ENCODE peak calls at places on chromosome 20, in four cellular contexts. A is mesenchymal stem cell, U is RWPE1, M is cardiac fibroblast. L is an unnamed sample.

GRCh38 chr20:59805786-59806577 is 127.5 kb downstream of the SYCP2 start:
- DNase-seq in A (no peak), U (no peak), M (no peak), L (no peak)

GRCh38 chr20:63946986-63947637 is 9.1 kb downstream of the UCKL1 start:
- DNase-seq in A (no peak), U (no peak), M (no peak), L (no peak)

GRCh38 chr20:46190796-46191540 is 72.9 kb downstream of the CD40 start:
- DNase-seq in A (no peak), U (no peak), M (no peak), L (no peak)

GRCh38 chr20:57671662-57672061 is 38.2 kb downstream of the PMEPA1 start:
- DNase-seq in A (no peak), U (peak; percentile 53), M (no peak), L (no peak)

GRCh38 chr20:4782373-4782772 is 60.7 kb downstream of the PRND start:
- DNase-seq in A (no peak), U (no peak), M (no peak), L (no peak)

GRCh38 chr20:17685168-17685567 is 3.1 kb upstream of the RRBP1 start:
- DNase-seq in A (no peak), U (no peak), M (no peak), L (no peak)

GRCh38 chr20:64107736-64108457 is 532 bp upstream of the NPBWR2 start:
- DNase-seq in A (no peak), U (no peak), M (no peak), L (no peak)

GRCh38 chr20:10863337-10864060 is 189.7 kb upstream of the JAG1 start:
- DNase-seq in A (peak; percentile 50), U (peak; percentile 38), M (peak; percentile 90), L (peak; percentile 42)

GRCh38 chr20:25058051-25058796 is at the start of gene ACSS1:
- DNase-seq in A (peak; percentile 40), U (no peak), M (peak; percentile 53), L (no peak)

GRCh38 chr20:58408603-58409246 is 19.7 kb downstream of the VAPB start:
- DNase-seq in A (peak; percentile 20), U (no peak), M (no peak), L (no peak)

GRCh38 chr20:32527447-32528055 is 57.6 kb downstream of the NOL4L start:
- DNase-seq in A (no peak), U (no peak), M (no peak), L (no peak)

GRCh38 chr20:49964964-49965780 is 17.6 kb upstream of the SNAI1 start:
- DNase-seq in A (no peak), U (peak; percentile 60), M (no peak), L (peak; percentile 56)

GRCh38 chr20:45545754-45546453 is 1.3 kb downstream of the EPPIN start:
- DNase-seq in A (peak; percentile 23), U (peak; percentile 77), M (peak; percentile 50), L (peak; percentile 20)

GRCh38 chr20:20237093-20237959 is 130.6 kb upstream of the INSM1 start:
- DNase-seq in A (peak; percentile 20), U (peak; percentile 69), M (peak; percentile 42), L (peak; percentile 51)

GRCh38 chr20:9214676-9215075 is 145.8 kb downstream of the PLCB4 start:
- DNase-seq in A (peak; percentile 93), U (no peak), M (peak; percentile 96), L (peak; percentile 33)

GRCh38 chr20:32547753-32548034 is 37.4 kb downstream of the NOL4L start:
- DNase-seq in A (no peak), U (no peak), M (no peak), L (no peak)